ENCODE peak calls at places on chromosome 12, in nine cellular contexts. Q is GM23338, U is mammary epithelial cell, P is esophagus squamous epithelium, A is skeletal muscle cell, C is GM23248, N is upper lobe of right lung, F is HCT116, K is astrocyte of the cerebellum. V is an unnamed sample.
A peak's percentile ranks its signal among the peaks of the same experiment; 100 is the strongest.

GRCh38 chr12:93146278-93146939 is 217.3 kb upstream of the EEA1 start:
- DNase-seq in A (peak; percentile 84), Q (no peak), C (no peak), K (no peak), U (peak; percentile 51), P (no peak), N (no peak), F (no peak), V (no peak)

GRCh38 chr12:131833896-131834641 is 5.9 kb downstream of the MMP17 start:
- DNase-seq in Q (peak; percentile 66), K (no peak), C (peak; percentile 60), F (no peak), U (no peak), P (no peak), N (no peak), A (no peak), V (no peak)

GRCh38 chr12:118190266-118190665 is 54.3 kb downstream of the PEBP1 start:
- DNase-seq in P (no peak), C (peak; percentile 61), U (peak; percentile 36), N (no peak), K (no peak), F (no peak), Q (peak; percentile 10), A (no peak), V (no peak)

GRCh38 chr12:89789862-89790261 is 81.2 kb upstream of the ATP2B1 start:
- DNase-seq in Q (no peak), P (no peak), K (no peak), U (no peak), N (no peak), F (no peak), A (no peak), C (peak; percentile 27), V (no peak)

GRCh38 chr12:81835783-81836182 is 76.6 kb upstream of the PPFIA2 start:
- DNase-seq in U (no peak), A (no peak), C (no peak), Q (no peak), N (no peak), F (no peak), K (no peak), P (no peak), V (no peak)

GRCh38 chr12:129067482-129067881 is 214.2 kb downstream of the GLT1D1 start:
- DNase-seq in P (no peak), C (no peak), F (no peak), A (no peak), N (no peak), U (no peak), Q (peak; percentile 45), K (no peak), V (no peak)

GRCh38 chr12:32146074-32146873 is 39.6 kb downstream of the BICD1 start:
- DNase-seq in F (no peak), A (no peak), Q (no peak), P (no peak), K (no peak), N (no peak), C (no peak), U (no peak), V (no peak)

GRCh38 chr12:40697566-40698257 is 5.5 kb downstream of the CNTN1 start:
- DNase-seq in U (peak; percentile 92), P (no peak), N (no peak), K (no peak), A (no peak), C (peak; percentile 30), Q (no peak), F (no peak), V (peak; percentile 88)

GRCh38 chr12:71584356-71584755 is 79.3 kb downstream of the ZFC3H1 start:
- DNase-seq in U (no peak), P (no peak), C (no peak), N (no peak), Q (no peak), F (no peak), K (no peak), A (no peak), V (no peak)

GRCh38 chr12:57173089-57173488 is 25.7 kb upstream of the LRP1-AS start:
- DNase-seq in F (no peak), Q (peak; percentile 84), N (no peak), P (no peak), U (no peak), C (peak; percentile 52), A (no peak), K (no peak), V (peak; percentile 12)

GRCh38 chr12:85016423-85016822 is 19.7 kb downstream of the TSPAN19 start:
- DNase-seq in A (peak; percentile 99), U (peak; percentile 95), Q (no peak), P (no peak), F (peak; percentile 91), K (peak; percentile 68), C (peak; percentile 97), N (no peak), V (no peak)

GRCh38 chr12:3564411-3564810 is 73.4 kb downstream of the PRMT8 start:
- DNase-seq in A (no peak), K (no peak), U (no peak), N (no peak), Q (no peak), C (no peak), P (no peak), F (no peak), V (no peak)

GRCh38 chr12:2057041-2057792 is 4.4 kb downstream of the CACNA1C start:
- DNase-seq in N (no peak), U (peak; percentile 14), K (peak; percentile 37), A (no peak), Q (peak; percentile 97), F (peak; percentile 34), C (peak; percentile 64), P (no peak), V (peak; percentile 25)

GRCh38 chr12:114257687-114258086 is 148.3 kb downstream of the TBX5 start:
- DNase-seq in P (no peak), C (no peak), A (no peak), F (no peak), N (no peak), K (no peak), Q (no peak), U (no peak), V (no peak)

GRCh38 chr12:114265036-114265435 is 140.9 kb downstream of the TBX5 start:
- DNase-seq in Q (no peak), C (peak; percentile 50), K (no peak), A (no peak), P (no peak), U (no peak), N (no peak), F (no peak), V (no peak)

GRCh38 chr12:114269153-114269552 is 136.8 kb downstream of the TBX5 start:
- DNase-seq in Q (no peak), F (no peak), K (no peak), U (peak; percentile 13), N (no peak), C (no peak), A (no peak), P (no peak), V (peak; percentile 18)

DNA sequence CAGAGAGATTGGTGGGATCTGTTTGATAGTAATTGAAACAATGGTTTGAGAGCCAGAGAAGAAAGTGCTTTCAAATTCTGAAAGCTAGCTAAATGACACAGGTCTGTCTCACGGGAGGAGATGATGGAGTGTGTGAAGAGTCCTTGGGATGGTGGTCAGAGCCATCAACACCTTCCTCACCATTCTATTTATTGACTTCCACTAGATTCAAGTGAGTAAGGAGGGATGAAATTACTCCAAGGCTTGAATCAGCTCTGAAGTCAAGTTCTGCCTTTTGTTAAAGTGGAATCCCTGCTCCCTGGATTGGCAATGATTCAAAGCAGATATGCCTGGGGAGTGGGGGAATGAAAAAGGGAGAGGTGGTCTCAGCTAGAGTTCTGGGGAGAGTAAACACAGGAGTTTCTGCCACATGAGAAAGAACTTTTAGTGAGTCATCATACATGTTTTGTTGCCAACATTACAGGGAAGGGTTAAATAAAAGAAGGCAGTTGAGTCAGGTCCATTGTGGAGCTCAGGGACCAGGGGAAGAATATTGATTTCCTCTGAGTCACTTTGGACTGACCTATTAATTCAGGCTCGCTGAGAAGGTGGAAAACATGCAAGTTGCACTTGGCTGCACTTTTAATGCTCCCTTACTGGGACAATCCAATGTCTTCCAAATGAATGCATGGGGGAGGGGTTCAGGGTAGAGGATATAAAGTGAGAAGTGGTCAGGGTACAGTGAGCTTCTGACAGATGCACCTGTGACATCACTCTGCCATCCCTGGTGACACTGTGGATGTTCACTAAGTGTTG is 142.7 kb downstream of the TBX5 start:
- DNase-seq in F (no peak), P (no peak), K (peak; percentile 11), A (peak; percentile 37), Q (no peak), C (peak; percentile 75), U (no peak), N (no peak), V (no peak)
- H3K4me3 ChIP-seq in F (no peak overlapping the region), P (no peak overlapping the region), K (no peak overlapping the region), A (no peak overlapping the region), Q (no peak overlapping the region), C (peak overlapping the region; percentile 2), U (no peak overlapping the region), N (no peak overlapping the region), V (no peak overlapping the region)

GRCh38 chr12:53965251-53966069 is 7.5 kb upstream of the HOXC11 start:
- DNase-seq in Q (peak; percentile 96), K (no peak), U (no peak), F (no peak), A (peak; percentile 66), N (no peak), P (no peak), C (no peak), V (peak; percentile 59)
- H3K4me3 ChIP-seq in Q (no peak overlapping the region), K (no peak overlapping the region), U (no peak overlapping the region), F (no peak overlapping the region), A (peak overlapping the region; percentile 74), N (no peak overlapping the region), P (no peak overlapping the region), C (no peak overlapping the region), V (peak overlapping the region; percentile 14)

GRCh38 chr12:124073636-124074035 is 100.6 kb downstream of the ZNF664 start:
- DNase-seq in U (no peak), Q (no peak), F (no peak), P (no peak), N (no peak), A (no peak), K (no peak), C (no peak), V (no peak)
- H3K4me3 ChIP-seq in U (no peak overlapping the region), Q (no peak overlapping the region), F (no peak overlapping the region), P (no peak overlapping the region), N (no peak overlapping the region), A (no peak overlapping the region), K (no peak overlapping the region), C (no peak overlapping the region), V (no peak overlapping the region)

GRCh38 chr12:68453876-68454275 is 121.7 kb upstream of the MDM1 start:
- DNase-seq in A (no peak), N (no peak), U (no peak), K (no peak), F (no peak), P (no peak), C (no peak), Q (no peak), V (no peak)

GRCh38 chr12:68450947-68451260 is 118.7 kb upstream of the MDM1 start:
- DNase-seq in Q (no peak), P (no peak), N (no peak), U (no peak), F (no peak), K (no peak), A (no peak), C (peak; percentile 8), V (no peak)

GRCh38 chr12:68451261-68452091 is 119.3 kb upstream of the MDM1 start:
- DNase-seq in C (peak; percentile 85), A (peak; percentile 58), P (no peak), Q (no peak), N (no peak), F (no peak), U (peak; percentile 37), K (peak; percentile 87), V (no peak)

GRCh38 chr12:68454855-68455254 is 122.7 kb upstream of the MDM1 start:
- DNase-seq in N (no peak), C (no peak), A (no peak), P (no peak), Q (no peak), U (no peak), F (no peak), K (no peak), V (no peak)

GRCh38 chr12:68453278-68453677 is 121.1 kb upstream of the MDM1 start:
- DNase-seq in F (no peak), A (no peak), K (no peak), P (no peak), U (no peak), N (no peak), C (no peak), Q (no peak), V (no peak)
- H3K4me3 ChIP-seq in F (no peak overlapping the region), A (no peak overlapping the region), K (no peak overlapping the region), P (no peak overlapping the region), U (no peak overlapping the region), N (no peak overlapping the region), C (no peak overlapping the region), Q (no peak overlapping the region), V (no peak overlapping the region)